ENCODE peak calls at places on chromosomes 16 and 17, in seven cellular contexts. K is heart right ventricle, P is Peyer's patch, H is NCI-H1105 treated with DMSO at 0.1 percent for 48 hours, M is lower leg skin, C is ELR, G is NCI-H460. X is an unnamed sample.
A peak's percentile ranks its signal among the peaks of the same experiment; 100 is the strongest.

GRCh38 chr16:87661561-87661960 is 59.3 kb downstream of the JPH3 start:
- DNase-seq in K (peak; percentile 46), P (no peak), H (no peak), M (no peak), C (peak; percentile 54), G (peak; percentile 9), X (no peak)

GRCh38 chr16:23026777-23027362 is 122.4 kb downstream of the USP31 start:
- DNase-seq in K (no peak), P (no peak), H (no peak), M (no peak), C (peak; percentile 15), G (peak; percentile 18), X (no peak)

GRCh38 chr17:74972107-74972972 is at the start of gene HID1:
- DNase-seq in K (peak; percentile 74), P (peak; percentile 92), H (peak; percentile 55), M (no peak), C (peak; percentile 47), G (no peak), X (no peak)

GRCh38 chr17:75927286-75927922 is 13.4 kb downstream of the FBF1 start:
- DNase-seq in K (no peak), P (no peak), H (no peak), M (peak; percentile 68), C (peak; percentile 35), G (no peak), X (no peak)

GRCh38 chr16:27538508-27538907 is 11.2 kb downstream of the GTF3C1 start:
- DNase-seq in K (no peak), P (no peak), H (no peak), M (no peak), C (no peak), G (no peak), X (no peak)

GRCh38 chr16:12811441-12812198 is 7.9 kb upstream of the CPPED1 start:
- DNase-seq in K (no peak), P (no peak), H (no peak), M (no peak), C (no peak), G (no peak), X (no peak)

GRCh38 chr16:2778692-2778958 is 1.5 kb upstream of the ELOB start:
- DNase-seq in K (no peak), P (peak; percentile 46), H (no peak), M (no peak), C (no peak), G (no peak), X (no peak)

GRCh38 chr16:58026139-58026704 is 668 bp downstream of the MMP15 start:
- DNase-seq in K (peak; percentile 73), P (no peak), H (no peak), M (no peak), C (peak; percentile 69), G (peak; percentile 28), X (no peak)

GRCh38 chr17:29931253-29931932 is 1.4 kb upstream of the SSH2 start:
- DNase-seq in K (peak; percentile 24), P (peak; percentile 90), H (peak; percentile 97), M (peak; percentile 68), C (peak; percentile 91), G (peak; percentile 75), X (peak; percentile 64)

GRCh38 chr17:34015253-34015652 is 239.8 kb upstream of the CCL2 start:
- DNase-seq in K (no peak), P (no peak), H (no peak), M (no peak), C (no peak), G (no peak), X (no peak)

GRCh38 chr16:16882766-16883165 is 503.8 kb downstream of the NPIPA7 start:
- DNase-seq in K (no peak), P (no peak), H (no peak), M (no peak), C (no peak), G (no peak), X (no peak)

GRCh38 chr17:16214190-16215001 is 938 bp downstream of the NCOR1 start:
- DNase-seq in K (no peak), P (no peak), H (peak; percentile 61), M (no peak), C (no peak), G (no peak), X (no peak)

GRCh38 chr17:68101992-68102758 is 66.6 kb downstream of the KPNA2 start:
- DNase-seq in K (peak; percentile 23), P (peak; percentile 71), H (peak; percentile 6), M (no peak), C (peak; percentile 32), G (no peak), X (no peak)

GRCh38 chr16:75462804-75463203 is 1.7 kb downstream of the TMEM170A start:
- DNase-seq in K (no peak), P (no peak), H (no peak), M (no peak), C (peak; percentile 40), G (no peak), X (no peak)

GRCh38 chr17:21194688-21195087 is 19.3 kb downstream of the TMEM11 start:
- DNase-seq in K (peak; percentile 52), P (no peak), H (peak; percentile 78), M (peak; percentile 65), C (no peak), G (no peak), X (no peak)

GRCh38 chr16:77307764-77308561 is 108.8 kb downstream of the SYCE1L start:
- DNase-seq in K (no peak), P (no peak), H (no peak), M (no peak), C (peak; percentile 78), G (no peak), X (no peak)

GRCh38 chr16:82506734-82507133 is 120.0 kb upstream of the CDH13 start:
- DNase-seq in K (no peak), P (no peak), H (no peak), M (no peak), C (no peak), G (no peak), X (no peak)

GRCh38 chr16:4320030-4320429 is 4.2 kb downstream of the GLIS2 start:
- DNase-seq in K (peak; percentile 63), P (no peak), H (no peak), M (no peak), C (no peak), G (no peak), X (no peak)

GRCh38 chr17:21005803-21006202 is 37.0 kb downstream of the USP22 start:
- DNase-seq in K (no peak), P (no peak), H (no peak), M (no peak), C (no peak), G (no peak), X (no peak)

GRCh38 chr17:64083093-64083492 is 46.9 kb downstream of the ERN1 start:
- DNase-seq in K (no peak), P (no peak), H (no peak), M (no peak), C (no peak), G (no peak), X (no peak)

GRCh38 chr16:19505600-19506303 is 16.1 kb downstream of the GDE1 start:
- DNase-seq in K (no peak), P (no peak), H (no peak), M (no peak), C (no peak), G (no peak), X (no peak)

GRCh38 chr17:78072961-78073360 is 55.6 kb downstream of the TMC6 start:
- DNase-seq in K (no peak), P (no peak), H (no peak), M (no peak), C (no peak), G (no peak), X (no peak)

GRCh38 chr17:740240-741055 is 8.1 kb downstream of the TLCD3A start:
- DNase-seq in K (no peak), P (peak; percentile 65), H (no peak), M (no peak), C (no peak), G (no peak), X (no peak)

GRCh38 chr16:86618431-86619262 is 40.3 kb downstream of the FOXL1 start:
- DNase-seq in K (no peak), P (no peak), H (peak; percentile 21), M (no peak), C (no peak), G (no peak), X (no peak)

GRCh38 chr16:66473654-66474519 is 46.8 kb downstream of the BEAN1 start:
- DNase-seq in K (no peak), P (peak; percentile 41), H (no peak), M (no peak), C (peak; percentile 32), G (no peak), X (no peak)

GRCh38 chr16:80883159-80883642 is 78.8 kb upstream of the CDYL2 start:
- DNase-seq in K (no peak), P (peak; percentile 69), H (peak; percentile 47), M (no peak), C (no peak), G (no peak), X (no peak)

GRCh38 chr17:63984651-63985386 is 12.1 kb upstream of the SCN4A start:
- DNase-seq in K (peak; percentile 52), P (peak; percentile 65), H (no peak), M (peak; percentile 70), C (peak; percentile 92), G (no peak), X (no peak)

GRCh38 chr17:17044846-17045561 is 2.7 kb downstream of the MPRIP start:
- DNase-seq in K (no peak), P (peak; percentile 52), H (no peak), M (no peak), C (peak; percentile 82), G (no peak), X (no peak)

GRCh38 chr16:75250089-75250808 is 1.2 kb downstream of the BCAR1 start:
- DNase-seq in K (peak; percentile 64), P (peak; percentile 79), H (no peak), M (no peak), C (peak; percentile 57), G (no peak), X (no peak)

GRCh38 chr17:16853661-16854320 is 118.1 kb downstream of the TNFRSF13B start:
- DNase-seq in K (no peak), P (no peak), H (no peak), M (no peak), C (no peak), G (no peak), X (no peak)

GRCh38 chr17:14305785-14306496 is 5.1 kb downstream of the HS3ST3B1 start:
- DNase-seq in K (no peak), P (no peak), H (no peak), M (no peak), C (peak; percentile 27), G (no peak), X (no peak)

GRCh38 chr16:85393674-85394510 is 219.2 kb upstream of the GSE1 start:
- DNase-seq in K (peak; percentile 79), P (peak; percentile 73), H (no peak), M (no peak), C (peak; percentile 68), G (no peak), X (no peak)